ENCODE peak calls at places on chromosomes 2 and 18, in six cellular contexts. X is cardiac fibroblast; A is RWPE2; S is cardiac muscle cell; K is WERI-Rb-1; E is CD8-positive, alpha-beta T cell. O is an unnamed sample.
A peak's percentile ranks its signal among the peaks of the same experiment; 100 is the strongest.

GRCh38 chr2:240146141-240146561 is 5.7 kb upstream of the OTOS start:
- DNase-seq in X (no peak), A (no peak), S (no peak), K (peak; percentile 35), E (no peak), O (no peak)

GRCh38 chr2:240906141-240906910 is at the start of gene CROCC2:
- DNase-seq in X (no peak), A (no peak), S (no peak), K (no peak), E (no peak), O (no peak)

GRCh38 chr2:207810200-207810788 is 40.6 kb upstream of the FZD5 start:
- DNase-seq in X (no peak), A (no peak), S (no peak), K (no peak), E (no peak), O (no peak)

GRCh38 chr2:46749042-46749461 is 166.6 kb downstream of the MCFD2 start:
- DNase-seq in X (peak; percentile 86), A (no peak), S (no peak), K (no peak), E (no peak), O (no peak)

GRCh38 chr18:8319798-8320477 is 289.3 kb upstream of the RAB12 start:
- DNase-seq in X (peak; percentile 47), A (no peak), S (no peak), K (no peak), E (no peak), O (no peak)

GRCh38 chr2:25711641-25712369 is 38.4 kb upstream of the DTNB start:
- DNase-seq in X (no peak), A (no peak), S (peak; percentile 5), K (peak; percentile 77), E (no peak), O (no peak)

GRCh38 chr2:165587335-165587938 is 117.9 kb downstream of the CSRNP3 start:
- DNase-seq in X (no peak), A (no peak), S (no peak), K (no peak), E (no peak), O (no peak)

GRCh38 chr2:218026676-218027425 is 24.1 kb upstream of the TNS1 start:
- DNase-seq in X (no peak), A (no peak), S (no peak), K (no peak), E (peak; percentile 3), O (peak; percentile 10)

GRCh38 chr2:18178736-18179349 is 300.4 kb downstream of the KCNS3 start:
- DNase-seq in X (peak; percentile 63), A (no peak), S (peak; percentile 76), K (peak; percentile 66), E (peak; percentile 14), O (peak; percentile 69)

GRCh38 chr2:200964498-200964897 is 1.0 kb upstream of the ORC2 start:
- DNase-seq in X (no peak), A (no peak), S (no peak), K (no peak), E (no peak), O (no peak)

GRCh38 chr2:46847185-46847710 is 68.4 kb downstream of the MCFD2 start:
- DNase-seq in X (peak; percentile 90), A (peak; percentile 94), S (no peak), K (no peak), E (no peak), O (peak; percentile 95)

GRCh38 chr2:167785606-167786005 is 461.8 kb downstream of the STK39 start:
- DNase-seq in X (no peak), A (no peak), S (no peak), K (no peak), E (no peak), O (no peak)

GRCh38 chr18:3234457-3234856 is 13.1 kb upstream of the MYL12A start:
- DNase-seq in X (no peak), A (no peak), S (no peak), K (peak; percentile 22), E (no peak), O (no peak)

GRCh38 chr2:166539340-166540162 is 45.5 kb upstream of the SCN7A start:
- DNase-seq in X (peak; percentile 83), A (no peak), S (peak; percentile 79), K (peak; percentile 33), E (peak; percentile 5), O (peak; percentile 16)

GRCh38 chr2:214946949-214947348 is 137.5 kb upstream of the BARD1 start:
- DNase-seq in X (no peak), A (no peak), S (no peak), K (no peak), E (no peak), O (no peak)

GRCh38 chr2:96773922-96774321 is 13.2 kb downstream of the CNNM4 start:
- DNase-seq in X (no peak), A (no peak), S (no peak), K (no peak), E (peak; percentile 45), O (no peak)

GRCh38 chr2:12300927-12301326 is 415.8 kb upstream of the TRIB2 start:
- DNase-seq in X (peak; percentile 47), A (no peak), S (no peak), K (no peak), E (no peak), O (no peak)

GRCh38 chr2:56656826-56657225 is 473.0 kb downstream of the CCDC85A start:
- DNase-seq in X (peak; percentile 18), A (no peak), S (no peak), K (no peak), E (no peak), O (no peak)

GRCh38 chr2:112634874-112635157 is 10.9 kb upstream of the SLC20A1 start:
- DNase-seq in X (no peak), A (no peak), S (no peak), K (no peak), E (no peak), O (no peak)

GRCh38 chr2:124027182-124027581 is 2.1 kb downstream of the CNTNAP5 start:
- DNase-seq in X (peak; percentile 78), A (no peak), S (peak; percentile 80), K (peak; percentile 56), E (no peak), O (peak; percentile 52)

GRCh38 chr2:238016526-238016925 is 44.3 kb upstream of the SCLY start:
- DNase-seq in X (no peak), A (no peak), S (no peak), K (no peak), E (no peak), O (no peak)

GRCh38 chr18:44179693-44180092 is 501.0 kb upstream of the SETBP1 start:
- DNase-seq in X (no peak), A (no peak), S (no peak), K (no peak), E (no peak), O (no peak)

GRCh38 chr2:186590538-186591441 is 934 bp downstream of the ITGAV start:
- DNase-seq in X (peak; percentile 86), A (no peak), S (peak; percentile 64), K (peak; percentile 49), E (peak; percentile 27), O (peak; percentile 79)

GRCh38 chr2:241933175-241933911 is 63.8 kb downstream of the RTP5 start:
- DNase-seq in X (peak; percentile 31), A (no peak), S (no peak), K (no peak), E (no peak), O (peak; percentile 58)

GRCh38 chr2:1721706-1722483 is 22.4 kb downstream of the PXDN start:
- DNase-seq in X (peak; percentile 98), A (peak; percentile 16), S (no peak), K (no peak), E (no peak), O (no peak)

DNA sequence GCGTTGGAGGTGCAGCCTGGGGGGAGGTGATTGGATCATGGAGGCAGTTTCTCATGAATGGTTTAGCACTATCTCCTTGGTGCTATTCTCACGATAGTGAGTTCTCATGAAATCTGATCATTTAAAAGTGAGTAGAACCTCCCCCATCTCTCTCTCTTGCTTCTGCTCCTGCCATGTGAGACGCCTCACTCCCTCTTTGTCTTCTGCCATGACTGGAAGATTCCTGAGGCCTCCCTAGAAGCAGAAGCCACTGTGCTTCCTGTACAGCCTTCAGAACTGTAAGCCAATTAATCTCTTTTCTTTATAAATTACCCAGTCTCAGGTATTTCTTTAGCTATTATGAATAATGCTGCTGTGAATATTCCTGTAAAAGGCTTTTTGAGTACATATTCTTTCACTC is 52.9 kb downstream of the SERPINB7 start:
- DNase-seq in X (no peak), A (no peak), S (no peak), K (no peak), E (no peak), O (no peak)
- H3K4me3 ChIP-seq in X (no peak overlapping the region), A (no peak overlapping the region), S (no peak overlapping the region), K (no peak overlapping the region), E (no peak overlapping the region), O (no peak overlapping the region)

DNA sequence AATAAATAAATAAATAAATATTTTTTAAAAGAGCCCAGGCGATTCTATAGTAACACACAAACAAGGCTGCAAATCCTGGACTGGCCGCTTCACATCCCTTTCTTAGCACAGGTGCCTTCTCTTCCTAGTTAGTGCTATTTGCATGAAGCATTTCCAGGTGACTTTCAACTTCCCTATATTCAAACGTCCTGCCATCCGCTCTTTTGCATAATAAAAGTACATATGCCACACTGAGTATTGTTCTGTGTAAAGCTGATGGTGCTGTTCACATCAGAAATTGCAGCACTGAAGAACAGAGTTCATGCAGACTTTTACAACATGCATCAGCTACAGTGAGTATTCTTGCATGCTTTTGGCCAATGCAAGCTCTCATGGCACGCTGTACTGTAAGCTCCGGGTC is 25.7 kb upstream of the CEP68 start:
- DNase-seq in X (no peak), A (no peak), S (no peak), K (no peak), E (no peak), O (no peak)
- H3K4me3 ChIP-seq in X (no peak overlapping the region), A (no peak overlapping the region), S (no peak overlapping the region), K (no peak overlapping the region), E (no peak overlapping the region), O (no peak overlapping the region)

DNA sequence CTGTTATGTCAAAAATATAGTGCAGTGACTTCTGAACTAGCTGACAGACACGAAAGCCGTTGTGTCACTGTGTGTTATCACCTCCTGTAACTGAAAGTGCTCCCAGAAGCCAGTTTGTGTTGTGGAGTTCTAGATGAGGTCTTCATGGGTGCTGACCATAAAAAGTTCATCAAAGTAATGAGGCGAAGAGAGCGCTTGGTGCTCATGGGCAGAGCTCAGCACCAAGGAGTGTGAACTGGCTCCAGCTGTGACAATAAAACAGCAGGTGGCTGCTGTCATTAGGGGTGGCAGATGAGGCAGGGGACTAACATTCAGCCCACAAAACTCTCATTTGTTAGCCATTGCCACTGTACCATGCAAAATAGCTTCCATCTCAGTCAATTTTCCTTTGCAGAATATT is 151.1 kb downstream of the ZNF407 start:
- DNase-seq in X (no peak), A (no peak), S (no peak), K (no peak), E (no peak), O (no peak)
- H3K4me3 ChIP-seq in X (no peak overlapping the region), A (no peak overlapping the region), S (no peak overlapping the region), K (no peak overlapping the region), E (no peak overlapping the region), O (no peak overlapping the region)

GRCh38 chr2:21043744-21044532 is at the start of gene APOB:
- DNase-seq in X (no peak), A (no peak), S (peak; percentile 49), K (no peak), E (no peak), O (no peak)

GRCh38 chr2:21041943-21042707 is 1.7 kb downstream of the APOB start:
- DNase-seq in X (no peak), A (no peak), S (no peak), K (no peak), E (no peak), O (no peak)

GRCh38 chr2:21044694-21045371 is 960 bp upstream of the APOB start:
- DNase-seq in X (no peak), A (no peak), S (no peak), K (no peak), E (no peak), O (no peak)

GRCh38 chr2:21042708-21042957 is 1.2 kb downstream of the APOB start:
- DNase-seq in X (no peak), A (no peak), S (no peak), K (no peak), E (no peak), O (no peak)

GRCh38 chr2:21042958-21043743 is 722 bp downstream of the APOB start:
- DNase-seq in X (peak; percentile 62), A (no peak), S (peak; percentile 80), K (peak; percentile 58), E (peak; percentile 57), O (peak; percentile 84)
- H3K4me3 ChIP-seq in X (no peak overlapping the region), A (no peak overlapping the region), S (no peak overlapping the region), K (no peak overlapping the region), E (no peak overlapping the region), O (peak overlapping the region; percentile 1)